ENCODE peak calls at places on chromosome 19, in five cellular contexts. W is NCI-H510A treated with DMSO at 0.1 percent for 48 hours, T is HFF-Myc, E is progenitor cell of endocrine pancreas, D is cerebellar cortex. I is an unnamed sample.
A peak's percentile ranks its signal among the peaks of the same experiment; 100 is the strongest.

GRCh38 chr19:39500543-39500942 is 1.8 kb downstream of the DLL3 start:
- DNase-seq in W (no peak), T (no peak), E (no peak), D (no peak), I (no peak)

GRCh38 chr19:47353307-47353712 is 4.2 kb downstream of the DHX34 start:
- DNase-seq in W (no peak), T (no peak), E (no peak), D (peak; percentile 31), I (no peak)

GRCh38 chr19:13208131-13208963 is 58.1 kb downstream of the IER2 start:
- DNase-seq in W (no peak), T (peak; percentile 60), E (no peak), D (no peak), I (no peak)

GRCh38 chr19:56079609-56080008 is 41.5 kb downstream of the ZNF787 start:
- DNase-seq in W (no peak), T (no peak), E (no peak), D (no peak), I (no peak)

GRCh38 chr19:41420101-41420880 is 6.9 kb downstream of the B3GNT8 start:
- DNase-seq in W (no peak), T (no peak), E (no peak), D (no peak), I (no peak)

GRCh38 chr19:41352609-41353465 is 885 bp downstream of the TGFB1 start:
- DNase-seq in W (peak; percentile 49), T (no peak), E (peak; percentile 41), D (no peak), I (no peak)

GRCh38 chr19:50417138-50417849 is 1.4 kb upstream of the SPIB start:
- DNase-seq in W (no peak), T (no peak), E (no peak), D (no peak), I (no peak)

GRCh38 chr19:35560677-35561076 is 2.8 kb downstream of the ATP4A start:
- DNase-seq in W (no peak), T (no peak), E (no peak), D (no peak), I (no peak)

GRCh38 chr19:991174-991931 is 7.2 kb downstream of the WDR18 start:
- DNase-seq in W (no peak), T (no peak), E (no peak), D (no peak), I (no peak)

GRCh38 chr19:15291089-15291488 is 41.2 kb downstream of the BRD4 start:
- DNase-seq in W (no peak), T (no peak), E (no peak), D (no peak), I (no peak)

GRCh38 chr19:49809155-49809986 is 3.7 kb downstream of the FUZ start:
- DNase-seq in W (peak; percentile 34), T (no peak), E (peak; percentile 30), D (peak; percentile 65), I (peak; percentile 68)

GRCh38 chr19:55958356-55958755 is 10.7 kb downstream of the NLRP8 start:
- DNase-seq in W (no peak), T (no peak), E (no peak), D (no peak), I (no peak)

GRCh38 chr19:43777163-43777700 is 3.5 kb downstream of the KCNN4 start:
- DNase-seq in W (no peak), T (no peak), E (no peak), D (no peak), I (no peak)

GRCh38 chr19:39200818-39201145 is 3.3 kb downstream of the SYCN start:
- DNase-seq in W (no peak), T (no peak), E (no peak), D (no peak), I (no peak)

GRCh38 chr19:927707-928401 is 2.0 kb downstream of the ARID3A start:
- DNase-seq in W (no peak), T (no peak), E (no peak), D (no peak), I (no peak)

GRCh38 chr19:13095934-13096890 is 6.4 kb downstream of the LYL1 start:
- DNase-seq in W (peak; percentile 40), T (no peak), E (peak; percentile 49), D (peak; percentile 45), I (no peak)

GRCh38 chr19:13215572-13216380 is 65.6 kb downstream of the IER2 start:
- DNase-seq in W (no peak), T (no peak), E (no peak), D (no peak), I (no peak)

GRCh38 chr19:4083677-4084546 is 17.2 kb upstream of the ZBTB7A start:
- DNase-seq in W (peak; percentile 45), T (no peak), E (no peak), D (no peak), I (no peak)

GRCh38 chr19:2215281-2215751 is 20.8 kb downstream of the PLEKHJ1 start:
- DNase-seq in W (peak; percentile 42), T (no peak), E (no peak), D (no peak), I (peak; percentile 89)

GRCh38 chr19:33050110-33050509 is 14.6 kb downstream of the RHPN2 start:
- DNase-seq in W (no peak), T (no peak), E (no peak), D (no peak), I (no peak)

GRCh38 chr19:16030964-16031871 is 45.1 kb upstream of the TPM4 start:
- DNase-seq in W (no peak), T (no peak), E (no peak), D (no peak), I (no peak)

GRCh38 chr19:46602392-46603194 is 1.5 kb downstream of the CALM3 start:
- DNase-seq in W (no peak), T (no peak), E (no peak), D (no peak), I (no peak)

GRCh38 chr19:45569619-45570421 is 14.8 kb downstream of the OPA3 start:
- DNase-seq in W (peak; percentile 29), T (no peak), E (peak; percentile 32), D (peak; percentile 53), I (no peak)

GRCh38 chr19:8592231-8593009 is 15.2 kb upstream of the MYO1F start:
- DNase-seq in W (no peak), T (no peak), E (peak; percentile 94), D (no peak), I (no peak)

GRCh38 chr19:48558018-48558684 is 6.2 kb downstream of the SULT2B1 start:
- DNase-seq in W (no peak), T (no peak), E (no peak), D (peak; percentile 43), I (no peak)

GRCh38 chr19:29404951-29405727 is 120.7 kb upstream of the VSTM2B start:
- DNase-seq in W (no peak), T (no peak), E (peak; percentile 19), D (peak; percentile 67), I (peak; percentile 81)

GRCh38 chr19:45114116-45114515 is 21.1 kb downstream of the PPP1R37 start:
- DNase-seq in W (no peak), T (no peak), E (no peak), D (no peak), I (no peak)

GRCh38 chr19:1366899-1367870 is 16.5 kb upstream of the NDUFS7 start:
- DNase-seq in W (no peak), T (no peak), E (no peak), D (no peak), I (no peak)

GRCh38 chr19:5103061-5103701 is 134.3 kb downstream of the KDM4B start:
- DNase-seq in W (no peak), T (no peak), E (no peak), D (peak; percentile 74), I (peak; percentile 63)

GRCh38 chr19:15562145-15562544 is 52.9 kb upstream of the CYP4F8 start:
- DNase-seq in W (no peak), T (no peak), E (no peak), D (no peak), I (no peak)

GRCh38 chr19:50427997-50428425 is 4.7 kb upstream of the MYBPC2 start:
- DNase-seq in W (no peak), T (peak; percentile 19), E (peak; percentile 42), D (peak; percentile 27), I (no peak)

GRCh38 chr19:6806488-6806887 is 34.0 kb downstream of the VAV1 start:
- DNase-seq in W (no peak), T (no peak), E (no peak), D (no peak), I (no peak)

GRCh38 chr19:40962460-40962961 is 28.6 kb upstream of the CYP2B6 start:
- DNase-seq in W (no peak), T (no peak), E (no peak), D (no peak), I (no peak)

GRCh38 chr19:41896581-41896942 is 13.6 kb downstream of the ARHGEF1 start:
- DNase-seq in W (no peak), T (no peak), E (no peak), D (no peak), I (no peak)

GRCh38 chr19:43784251-43784980 is 3.6 kb upstream of the KCNN4 start:
- DNase-seq in W (no peak), T (peak; percentile 59), E (no peak), D (no peak), I (peak; percentile 5)

GRCh38 chr19:29478578-29479565 is 46.9 kb upstream of the VSTM2B start:
- DNase-seq in W (no peak), T (no peak), E (peak; percentile 51), D (peak; percentile 78), I (peak; percentile 43)

GRCh38 chr19:46716013-46716671 is 772 bp downstream of the PRKD2 start:
- DNase-seq in W (no peak), T (no peak), E (peak; percentile 61), D (no peak), I (no peak)

GRCh38 chr19:50710094-50710493 is 9.5 kb downstream of the SHANK1 start:
- DNase-seq in W (no peak), T (no peak), E (no peak), D (no peak), I (no peak)